ENCODE peak calls at places on chromosomes 4 and X, in five cellular contexts. One of them, this sample, is unnamed.

GRCh38 chr4:174365018-174365587 is 81.4 kb downstream of the CEP44 start:
- DNase-seq in H9: no peak
- DNase-seq in IMR-90: peak; percentile 38
- DNase-seq in neuronal stem cell: peak; percentile 35
- DNase-seq in mesenchymal stem cell: peak; percentile 58
- DNase-seq in this sample: no peak

GRCh38 chr4:2574058-2574457 is 37.6 kb downstream of the FAM193A start:
- DNase-seq in H9: no peak
- DNase-seq in IMR-90: no peak
- DNase-seq in neuronal stem cell: no peak
- DNase-seq in mesenchymal stem cell: no peak
- DNase-seq in this sample: no peak

GRCh38 chr4:54709281-54709854 is 51.6 kb downstream of the KIT start:
- DNase-seq in H9: no peak
- DNase-seq in IMR-90: peak; percentile 45
- DNase-seq in neuronal stem cell: no peak
- DNase-seq in mesenchymal stem cell: peak; percentile 84
- DNase-seq in this sample: no peak

GRCh38 chr4:182913621-182914020 is 3.6 kb downstream of the DCTD start:
- DNase-seq in H9: no peak
- DNase-seq in IMR-90: no peak
- DNase-seq in neuronal stem cell: no peak
- DNase-seq in mesenchymal stem cell: no peak
- DNase-seq in this sample: no peak

GRCh38 chr4:145808021-145808650 is 128.2 kb downstream of the C4orf51 start:
- DNase-seq in H9: peak; percentile 50
- DNase-seq in IMR-90: peak; percentile 98
- DNase-seq in neuronal stem cell: no peak
- DNase-seq in mesenchymal stem cell: peak; percentile 96
- DNase-seq in this sample: peak; percentile 39

GRCh38 chrX:28398352-28398751 is 188.9 kb upstream of the IL1RAPL1 start:
- DNase-seq in H9: no peak
- DNase-seq in IMR-90: no peak
- DNase-seq in neuronal stem cell: no peak
- DNase-seq in mesenchymal stem cell: no peak
- DNase-seq in this sample: no peak

GRCh38 chrX:31606796-31607195 is 535.0 kb upstream of the FTHL17 start:
- DNase-seq in H9: no peak
- DNase-seq in IMR-90: no peak
- DNase-seq in neuronal stem cell: no peak
- DNase-seq in mesenchymal stem cell: no peak
- DNase-seq in this sample: no peak

GRCh38 chr4:182103614-182104319 is 139.4 kb upstream of the TENM3 start:
- DNase-seq in H9: no peak
- DNase-seq in IMR-90: no peak
- DNase-seq in neuronal stem cell: no peak
- DNase-seq in mesenchymal stem cell: no peak
- DNase-seq in this sample: no peak

GRCh38 chr4:985123-985830 is 1.6 kb upstream of the IDUA start:
- DNase-seq in H9: peak; percentile 88
- DNase-seq in IMR-90: no peak
- DNase-seq in neuronal stem cell: no peak
- DNase-seq in mesenchymal stem cell: peak; percentile 67
- DNase-seq in this sample: peak; percentile 87

GRCh38 chr4:173194175-173194574 is 25.6 kb downstream of the GALNT7 start:
- DNase-seq in H9: no peak
- DNase-seq in IMR-90: no peak
- DNase-seq in neuronal stem cell: no peak
- DNase-seq in mesenchymal stem cell: no peak
- DNase-seq in this sample: no peak

GRCh38 chr4:89434364-89434988 is 126.9 kb upstream of the GPRIN3 start:
- DNase-seq in H9: no peak
- DNase-seq in IMR-90: peak; percentile 35
- DNase-seq in neuronal stem cell: no peak
- DNase-seq in mesenchymal stem cell: peak; percentile 59
- DNase-seq in this sample: no peak

GRCh38 chr4:15186149-15186548 is 183.9 kb downstream of the CPEB2 start:
- DNase-seq in H9: no peak
- DNase-seq in IMR-90: peak; percentile 15
- DNase-seq in neuronal stem cell: no peak
- DNase-seq in mesenchymal stem cell: no peak
- DNase-seq in this sample: no peak

GRCh38 chr4:107449611-107450369 is 270.2 kb downstream of the PAPSS1 start:
- DNase-seq in H9: no peak
- DNase-seq in IMR-90: no peak
- DNase-seq in neuronal stem cell: no peak
- DNase-seq in mesenchymal stem cell: peak; percentile 14
- DNase-seq in this sample: no peak

GRCh38 chr4:38804654-38805295 is at the start of gene TLR1:
- DNase-seq in H9: no peak
- DNase-seq in IMR-90: peak; percentile 64
- DNase-seq in neuronal stem cell: no peak
- DNase-seq in mesenchymal stem cell: peak; percentile 57
- DNase-seq in this sample: no peak

GRCh38 chr4:39046243-39046642 is 14.0 kb upstream of the TMEM156 start:
- DNase-seq in H9: no peak
- DNase-seq in IMR-90: peak; percentile 54
- DNase-seq in neuronal stem cell: no peak
- DNase-seq in mesenchymal stem cell: peak; percentile 71
- DNase-seq in this sample: no peak

GRCh38 chr4:108223313-108223712 is 54.6 kb upstream of the LEF1 start:
- DNase-seq in H9: no peak
- DNase-seq in IMR-90: no peak
- DNase-seq in neuronal stem cell: no peak
- DNase-seq in mesenchymal stem cell: no peak
- DNase-seq in this sample: no peak

GRCh38 chr4:145183581-145183980 is 3.2 kb upstream of the OTUD4 start:
- DNase-seq in H9: no peak
- DNase-seq in IMR-90: no peak
- DNase-seq in neuronal stem cell: no peak
- DNase-seq in mesenchymal stem cell: no peak
- DNase-seq in this sample: no peak

GRCh38 chr4:20320232-20320631 is 68.5 kb downstream of the SLIT2 start:
- DNase-seq in H9: no peak
- DNase-seq in IMR-90: no peak
- DNase-seq in neuronal stem cell: no peak
- DNase-seq in mesenchymal stem cell: peak; percentile 19
- DNase-seq in this sample: no peak

GRCh38 chr4:38145033-38145673 is 185.0 kb downstream of the PTTG2 start:
- DNase-seq in H9: no peak
- DNase-seq in IMR-90: no peak
- DNase-seq in neuronal stem cell: no peak
- DNase-seq in mesenchymal stem cell: no peak
- DNase-seq in this sample: no peak

GRCh38 chr4:122003335-122003734 is 51.5 kb upstream of the TRPC3 start:
- DNase-seq in H9: peak; percentile 82
- DNase-seq in IMR-90: no peak
- DNase-seq in neuronal stem cell: peak; percentile 12
- DNase-seq in mesenchymal stem cell: no peak
- DNase-seq in this sample: peak; percentile 67

GRCh38 chrX:130176354-130176776 is 4.6 kb downstream of the RAB33A start:
- DNase-seq in H9: no peak
- DNase-seq in IMR-90: peak; percentile 25
- DNase-seq in neuronal stem cell: no peak
- DNase-seq in mesenchymal stem cell: peak; percentile 43
- DNase-seq in this sample: no peak

GRCh38 chr4:64784125-64784524 is 374.9 kb upstream of the TECRL start:
- DNase-seq in H9: no peak
- DNase-seq in IMR-90: no peak
- DNase-seq in neuronal stem cell: no peak
- DNase-seq in mesenchymal stem cell: no peak
- DNase-seq in this sample: no peak

GRCh38 chr4:176841730-176842129 is 49.0 kb upstream of the VEGFC start:
- DNase-seq in H9: no peak
- DNase-seq in IMR-90: peak; percentile 92
- DNase-seq in neuronal stem cell: no peak
- DNase-seq in mesenchymal stem cell: peak; percentile 53
- DNase-seq in this sample: no peak

GRCh38 chr4:153421980-153422379 is 44.2 kb upstream of the TMEM131L start:
- DNase-seq in H9: no peak
- DNase-seq in IMR-90: no peak
- DNase-seq in neuronal stem cell: no peak
- DNase-seq in mesenchymal stem cell: no peak
- DNase-seq in this sample: no peak

GRCh38 chrX:136047001-136047642 is 61.9 kb downstream of the SLC9A6 start:
- DNase-seq in H9: no peak
- DNase-seq in IMR-90: peak; percentile 42
- DNase-seq in neuronal stem cell: no peak
- DNase-seq in mesenchymal stem cell: peak; percentile 47
- DNase-seq in this sample: no peak

GRCh38 chr4:30952526-30953219 is 232.5 kb downstream of the PCDH7 start:
- DNase-seq in H9: no peak
- DNase-seq in IMR-90: no peak
- DNase-seq in neuronal stem cell: no peak
- DNase-seq in mesenchymal stem cell: peak; percentile 8
- DNase-seq in this sample: no peak

GRCh38 chrX:124393659-124394058 is 47.3 kb downstream of the SH2D1A start:
- DNase-seq in H9: no peak
- DNase-seq in IMR-90: no peak
- DNase-seq in neuronal stem cell: no peak
- DNase-seq in mesenchymal stem cell: no peak
- DNase-seq in this sample: no peak

GRCh38 chr4:23485793-23486192 is 404.1 kb downstream of the PPARGC1A start:
- DNase-seq in H9: no peak
- DNase-seq in IMR-90: no peak
- DNase-seq in neuronal stem cell: no peak
- DNase-seq in mesenchymal stem cell: no peak
- DNase-seq in this sample: no peak

GRCh38 chrX:31320740-31321139 is 248.9 kb upstream of the FTHL17 start:
- DNase-seq in H9: no peak
- DNase-seq in IMR-90: no peak
- DNase-seq in neuronal stem cell: no peak
- DNase-seq in mesenchymal stem cell: no peak
- DNase-seq in this sample: no peak

GRCh38 chrX:28876415-28876814 is 289.2 kb downstream of the IL1RAPL1 start:
- DNase-seq in H9: no peak
- DNase-seq in IMR-90: no peak
- DNase-seq in neuronal stem cell: no peak
- DNase-seq in mesenchymal stem cell: no peak
- DNase-seq in this sample: no peak

GRCh38 chrX:151984891-151985290 is 10.4 kb upstream of the GABRE start:
- DNase-seq in H9: no peak
- DNase-seq in IMR-90: no peak
- DNase-seq in neuronal stem cell: no peak
- DNase-seq in mesenchymal stem cell: no peak
- DNase-seq in this sample: no peak

GRCh38 chrX:151987108-151987507 is 12.6 kb upstream of the GABRE start:
- DNase-seq in H9: no peak
- DNase-seq in IMR-90: no peak
- DNase-seq in neuronal stem cell: no peak
- DNase-seq in mesenchymal stem cell: no peak
- DNase-seq in this sample: no peak

GRCh38 chrX:151985955-151986354 is 11.5 kb upstream of the GABRE start:
- DNase-seq in H9: no peak
- DNase-seq in IMR-90: peak; percentile 5
- DNase-seq in neuronal stem cell: no peak
- DNase-seq in mesenchymal stem cell: peak; percentile 16
- DNase-seq in this sample: no peak

GRCh38 chrX:151985531-151985930 is 11.1 kb upstream of the GABRE start:
- DNase-seq in H9: no peak
- DNase-seq in IMR-90: no peak
- DNase-seq in neuronal stem cell: no peak
- DNase-seq in mesenchymal stem cell: no peak
- DNase-seq in this sample: no peak

DNA sequence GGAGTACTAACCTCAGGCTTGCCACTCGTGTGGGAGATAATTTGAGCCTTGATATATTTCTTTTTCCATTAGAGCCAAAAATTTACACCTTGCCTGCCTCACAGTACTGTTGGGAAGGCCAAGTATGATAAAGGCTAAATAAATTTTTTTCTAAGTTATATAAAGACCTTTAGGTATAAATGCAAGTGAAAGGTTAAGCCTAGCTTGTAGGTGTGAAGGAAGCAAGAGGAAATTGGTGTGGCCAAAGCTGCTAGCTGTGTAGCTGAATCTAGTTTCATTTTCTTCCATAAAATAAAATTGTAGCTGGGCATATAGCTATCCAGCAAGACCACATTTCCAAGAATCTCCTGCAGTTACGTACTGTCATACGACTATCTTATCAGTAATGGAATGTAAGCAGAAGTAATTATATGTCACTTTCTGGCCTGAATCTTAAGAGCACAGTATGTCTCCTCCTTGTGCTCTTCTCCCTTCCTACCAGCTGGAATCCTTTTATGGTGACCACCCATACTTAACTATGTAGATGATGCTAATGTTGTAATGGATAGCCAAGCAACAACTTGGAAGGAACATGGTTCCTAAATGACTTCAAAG is 14.3 kb upstream of the GABRE start:
- DNase-seq in H9: no peak
- DNase-seq in IMR-90: no peak
- DNase-seq in neuronal stem cell: no peak
- DNase-seq in mesenchymal stem cell: no peak
- DNase-seq in this sample: no peak
- H3K9me3 ChIP-seq in H9: peaks cover 53% of the 10 kb centered on the region
- H3K9me3 ChIP-seq in IMR-90: peaks cover 3% of the 10 kb centered on the region
- H3K9me3 ChIP-seq in neuronal stem cell: no peaks in the 10 kb centered on the region
- H3K9me3 ChIP-seq in mesenchymal stem cell: no peaks in the 10 kb centered on the region
- H3K9me3 ChIP-seq in this sample: no peaks in the 10 kb centered on the region

GRCh38 chr4:85368240-85368639 is 106.7 kb upstream of the ARHGAP24 start:
- DNase-seq in H9: no peak
- DNase-seq in IMR-90: no peak
- DNase-seq in neuronal stem cell: no peak
- DNase-seq in mesenchymal stem cell: no peak
- DNase-seq in this sample: no peak
- H2BK15ac ChIP-seq in H9: no peak overlapping the region
- H2BK15ac ChIP-seq in IMR-90: no peak overlapping the region
- H2BK15ac ChIP-seq in neuronal stem cell: no peak overlapping the region
- H2BK15ac ChIP-seq in mesenchymal stem cell: no peak overlapping the region
- H2BK15ac ChIP-seq in this sample: no peak overlapping the region

GRCh38 chr4:12120968-12121367 is 692.3 kb upstream of the HS3ST1 start:
- DNase-seq in H9: no peak
- DNase-seq in IMR-90: no peak
- DNase-seq in neuronal stem cell: no peak
- DNase-seq in mesenchymal stem cell: no peak
- DNase-seq in this sample: no peak
- H3K9me3 ChIP-seq in H9: no peaks in the 10 kb centered on the region
- H3K9me3 ChIP-seq in IMR-90: peaks cover 13% of the 10 kb centered on the region
- H3K9me3 ChIP-seq in neuronal stem cell: no peaks in the 10 kb centered on the region
- H3K9me3 ChIP-seq in mesenchymal stem cell: peaks cover 27% of the 10 kb centered on the region
- H3K9me3 ChIP-seq in this sample: no peaks in the 10 kb centered on the region

GRCh38 chr4:123553733-123554132 is 157.1 kb downstream of the SPRY1 start:
- DNase-seq in H9: no peak
- DNase-seq in IMR-90: no peak
- DNase-seq in neuronal stem cell: no peak
- DNase-seq in mesenchymal stem cell: no peak
- DNase-seq in this sample: no peak

GRCh38 chr4:123554263-123554662 is 157.7 kb downstream of the SPRY1 start:
- DNase-seq in H9: no peak
- DNase-seq in IMR-90: no peak
- DNase-seq in neuronal stem cell: no peak
- DNase-seq in mesenchymal stem cell: no peak
- DNase-seq in this sample: no peak

GRCh38 chr4:123556526-123556925 is 159.9 kb downstream of the SPRY1 start:
- DNase-seq in H9: no peak
- DNase-seq in IMR-90: no peak
- DNase-seq in neuronal stem cell: no peak
- DNase-seq in mesenchymal stem cell: no peak
- DNase-seq in this sample: no peak

GRCh38 chr4:123554819-123555499 is 158.4 kb downstream of the SPRY1 start:
- DNase-seq in H9: no peak
- DNase-seq in IMR-90: no peak
- DNase-seq in neuronal stem cell: no peak
- DNase-seq in mesenchymal stem cell: no peak
- DNase-seq in this sample: no peak

GRCh38 chr4:123555500-123556273 is 159.1 kb downstream of the SPRY1 start:
- DNase-seq in H9: no peak
- DNase-seq in IMR-90: peak; percentile 74
- DNase-seq in neuronal stem cell: no peak
- DNase-seq in mesenchymal stem cell: peak; percentile 86
- DNase-seq in this sample: no peak
- H2BK15ac ChIP-seq in H9: no peak overlapping the region
- H2BK15ac ChIP-seq in IMR-90: peak overlapping the region; percentile 55
- H2BK15ac ChIP-seq in neuronal stem cell: no peak overlapping the region
- H2BK15ac ChIP-seq in mesenchymal stem cell: no peak overlapping the region
- H2BK15ac ChIP-seq in this sample: no peak overlapping the region

This sample was measured in H1.